ENCODE peak calls at places on chromosomes 2 and 18, in six cellular contexts. I is stimulated activated CD4-positive, alpha-beta T cell treated with anti-CD3 and anti-CD28 coated beads, Interleukin-15, amount 100 ng/mL, for 24 hours; N is activated T-cell treated with anti-CD3 and anti-CD28 coated beads for 1 hour; G is fibroblast of gingiva; S is HFFc6; P is transverse colon. J is an unnamed sample.

GRCh38 chr18:79251021-79251420 is 144.7 kb upstream of the NFATC1 start:
- DNase-seq in I (no peak), N (no peak), G (no peak), S (no peak), P (no peak), J (no peak)

GRCh38 chr2:211455225-211455841 is 898.9 kb downstream of the CPS1 start:
- DNase-seq in I (peak), N (no peak), G (peak), S (peak), P (peak), J (peak)

GRCh38 chr2:98444436-98445166 is at the start of gene INPP4A:
- DNase-seq in I (peak), N (peak), G (peak), S (peak), P (peak), J (peak)

GRCh38 chr2:98823196-98824166 is 92.5 kb upstream of the MGAT4A start:
- DNase-seq in I (no peak), N (no peak), G (no peak), S (no peak), P (no peak), J (no peak)

GRCh38 chr2:235855011-235855410 is 313.2 kb downstream of the GBX2 start:
- DNase-seq in I (no peak), N (no peak), G (no peak), S (no peak), P (no peak), J (no peak)

GRCh38 chr2:24469148-24469547 is 21.9 kb upstream of the NCOA1 start:
- DNase-seq in I (no peak), N (no peak), G (no peak), S (no peak), P (no peak), J (no peak)

GRCh38 chr2:212537311-212538155 is 1.1 kb downstream of the ERBB4 start:
- DNase-seq in I (peak), N (no peak), G (peak), S (no peak), P (no peak), J (peak)

GRCh38 chr2:67660871-67661270 is 263.7 kb downstream of the ETAA1 start:
- DNase-seq in I (no peak), N (no peak), G (no peak), S (no peak), P (no peak), J (no peak)

GRCh38 chr2:26534098-26534864 is 56.4 kb upstream of the OTOF start:
- DNase-seq in I (no peak), N (no peak), G (no peak), S (no peak), P (no peak), J (no peak)

GRCh38 chr2:39281391-39281790 is 37.6 kb upstream of the CDKL4 start:
- DNase-seq in I (no peak), N (no peak), G (no peak), S (no peak), P (no peak), J (no peak)

GRCh38 chr2:40487592-40487991 is 35.7 kb upstream of the SLC8A1 start:
- DNase-seq in I (no peak), N (no peak), G (no peak), S (no peak), P (peak), J (no peak)

GRCh38 chr2:133657591-133657990 is 89.3 kb upstream of the NCKAP5 start:
- DNase-seq in I (no peak), N (no peak), G (no peak), S (no peak), P (no peak), J (peak)

GRCh38 chr2:190093793-190094192 is 31.3 kb upstream of the MSTN start:
- DNase-seq in I (no peak), N (no peak), G (peak), S (no peak), P (no peak), J (no peak)

GRCh38 chr2:34102359-34102758 is 503.3 kb upstream of the FAM98A start:
- DNase-seq in I (no peak), N (no peak), G (no peak), S (peak), P (no peak), J (no peak)

GRCh38 chr18:48031641-48032040 is 101.2 kb upstream of the SMAD2 start:
- DNase-seq in I (no peak), N (no peak), G (no peak), S (no peak), P (no peak), J (no peak)

GRCh38 chr2:194203898-194204297 is 1453.1 kb upstream of the SLC39A10 start:
- DNase-seq in I (no peak), N (no peak), G (no peak), S (no peak), P (no peak), J (no peak)

GRCh38 chr2:160242863-160243552 is 42.9 kb upstream of the ITGB6 start:
- DNase-seq in I (no peak), N (no peak), G (no peak), S (no peak), P (no peak), J (no peak)

J was measured in HTR-8/SVneo.